ENCODE peak calls at places on chromosomes 12 and 14, in four cellular contexts. O is CD4-positive, alpha-beta T cell; D is CD4-positive, alpha-beta memory T cell; K is stomach. X is an unnamed sample.
A peak's percentile ranks its signal among the peaks of the same experiment; 100 is the strongest.

GRCh38 chr14:75662966-75663365 is 1.9 kb downstream of the TTLL5 start:
- DNase-seq in O (no peak), D (no peak), K (no peak), X (no peak)

GRCh38 chr12:67727652-67728295 is 79.2 kb downstream of the DYRK2 start:
- DNase-seq in O (no peak), D (no peak), K (no peak), X (no peak)

GRCh38 chr12:31257784-31258183 is 68.2 kb downstream of the SINHCAF start:
- DNase-seq in O (no peak), D (no peak), K (no peak), X (no peak)

GRCh38 chr12:2683283-2684025 is 111.3 kb upstream of the FKBP4 start:
- DNase-seq in O (no peak), D (no peak), K (no peak), X (peak; percentile 25)

GRCh38 chr14:59246566-59246965 is 58.1 kb downstream of the DAAM1 start:
- DNase-seq in O (no peak), D (no peak), K (no peak), X (no peak)

GRCh38 chr14:94088516-94088915 is 7.4 kb downstream of the IFI27L1 start:
- DNase-seq in O (no peak), D (no peak), K (no peak), X (no peak)

GRCh38 chr12:95413576-95413975 is 60.4 kb upstream of the METAP2 start:
- DNase-seq in O (no peak), D (no peak), K (no peak), X (no peak)

GRCh38 chr14:90274808-90275454 is 18.6 kb downstream of the PSMC1 start:
- DNase-seq in O (no peak), D (no peak), K (no peak), X (no peak)

GRCh38 chr12:42474391-42474790 is 115.2 kb downstream of the PRICKLE1 start:
- DNase-seq in O (no peak), D (no peak), K (no peak), X (no peak)

GRCh38 chr12:22609501-22609900 is 15.5 kb upstream of the ETNK1 start:
- DNase-seq in O (no peak), D (no peak), K (no peak), X (no peak)
- H3K9me3 ChIP-seq in O (peaks cover 6% of the 10 kb centered on the region), D (no peaks in the 10 kb centered on the region), K (peaks cover 24% of the 10 kb centered on the region), X (no peaks in the 10 kb centered on the region)

DNA sequence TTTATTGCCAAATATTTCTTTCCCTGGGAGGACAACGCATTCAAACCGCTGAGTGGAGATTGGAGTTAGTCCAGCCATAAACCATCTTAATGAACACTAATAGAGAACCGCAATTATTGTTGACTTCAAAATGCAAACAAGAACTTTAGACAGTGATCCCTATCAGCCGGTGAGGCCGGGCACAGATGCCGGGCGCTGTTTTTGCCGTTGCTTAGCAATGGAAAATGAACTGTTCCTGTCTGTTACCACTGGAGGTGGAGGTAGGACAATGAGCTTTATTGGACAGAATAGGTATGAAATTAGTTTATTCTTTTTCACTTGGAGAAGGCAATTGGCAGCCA is 216.8 kb downstream of the TTC8 start:
- DNase-seq in O (no peak), D (no peak), K (peak; percentile 74), X (peak; percentile 50)
- H3K9me3 ChIP-seq in O (peaks cover 5% of the 10 kb centered on the region), D (no peaks in the 10 kb centered on the region), K (no peaks in the 10 kb centered on the region), X (no peaks in the 10 kb centered on the region)

DNA sequence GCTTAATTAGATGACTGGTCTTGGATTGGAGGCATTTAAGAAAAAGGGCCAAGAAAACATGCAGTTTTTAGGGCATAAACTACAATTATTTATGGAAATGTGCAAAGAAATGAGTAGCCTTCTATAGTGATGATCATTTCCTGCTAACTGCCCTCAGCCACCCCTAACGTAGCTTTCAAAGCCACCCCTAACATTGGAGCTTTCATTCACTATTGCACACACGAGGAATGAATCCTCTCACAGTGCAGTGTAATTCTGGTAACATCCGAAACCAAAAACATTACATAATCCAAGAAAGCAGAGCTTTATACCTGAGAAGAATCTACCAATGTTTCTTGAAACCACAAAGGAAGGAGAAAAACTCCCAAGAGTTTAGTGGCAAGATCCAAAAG is 1003.6 kb downstream of the TMEM121 start:
- DNase-seq in O (no peak), D (no peak), K (no peak), X (no peak)
- H3K9me3 ChIP-seq in O (no peaks in the 10 kb centered on the region), D (no peaks in the 10 kb centered on the region), K (peaks cover 11% of the 10 kb centered on the region), X (no peaks in the 10 kb centered on the region)

GRCh38 chr14:28348797-28349196 is 417.8 kb upstream of the FOXG1 start:
- DNase-seq in O (no peak), D (no peak), K (no peak), X (no peak)

DNA sequence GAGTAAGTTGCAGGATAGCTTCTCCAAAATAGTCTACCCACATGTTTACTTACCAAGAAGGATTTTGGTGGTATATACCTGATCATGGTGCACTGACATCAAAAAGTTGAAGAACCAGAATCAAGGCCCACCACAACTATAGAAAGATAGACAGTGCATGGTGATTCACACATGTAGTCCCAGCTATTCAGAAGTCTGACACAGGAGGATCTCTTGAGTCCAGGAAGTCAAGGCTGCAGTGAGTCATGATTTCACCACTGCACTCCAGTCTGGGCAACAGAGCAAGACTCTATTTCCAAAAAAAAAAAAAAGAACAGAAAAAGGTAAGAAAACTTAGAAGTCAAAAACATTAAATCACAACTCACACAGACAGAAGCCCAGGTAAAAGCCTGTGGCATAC is 422.2 kb upstream of the FOXG1 start:
- DNase-seq in O (no peak), D (no peak), K (no peak), X (no peak)
- H3K9me3 ChIP-seq in O (no peaks in the 10 kb centered on the region), D (no peaks in the 10 kb centered on the region), K (peaks cover 7% of the 10 kb centered on the region), X (no peaks in the 10 kb centered on the region)

GRCh38 chr14:101351769-101352168 is 209.5 kb upstream of the DIO3 start:
- DNase-seq in O (no peak), D (no peak), K (peak; percentile 14), X (no peak)

GRCh38 chr14:101350021-101350420 is 211.3 kb upstream of the DIO3 start:
- DNase-seq in O (no peak), D (no peak), K (peak; percentile 5), X (no peak)

GRCh38 chr14:101351146-101351545 is 210.1 kb upstream of the DIO3 start:
- DNase-seq in O (no peak), D (no peak), K (peak; percentile 0), X (no peak)

GRCh38 chr14:101349108-101349507 is 212.2 kb upstream of the DIO3 start:
- DNase-seq in O (no peak), D (no peak), K (peak; percentile 8), X (no peak)

GRCh38 chr14:101350710-101351109 is 210.6 kb upstream of the DIO3 start:
- DNase-seq in O (no peak), D (no peak), K (peak; percentile 15), X (no peak)
- H3K9me3 ChIP-seq in O (peaks cover 10% of the 10 kb centered on the region), D (no peaks in the 10 kb centered on the region), K (peaks cover 29% of the 10 kb centered on the region), X (peaks cover 20% of the 10 kb centered on the region)

X was measured in lung.